ENCODE peak calls at places on chromosomes 12 and 14, in four cellular contexts. W, E, R and G are unnamed samples. For H3K4me1, the result is how much of the 10 kb centered on the place peaks cover.

GRCh38 chr12:89825591-89826449 is 117.2 kb upstream of the ATP2B1 start:
- DNase-seq in R (no peak), E (no peak), W (no peak), G (no peak)

GRCh38 chr14:64800000-64800399 is 79.7 kb downstream of the SPTB start:
- DNase-seq in E (no peak), W (peak), R (no peak), G (no peak)

GRCh38 chr12:89239534-89239933 is 112.8 kb downstream of the DUSP6 start:
- DNase-seq in W (no peak), E (no peak), R (no peak), G (no peak)

GRCh38 chr14:68563256-68564131 is 229.4 kb downstream of the ZFP36L1 start:
- DNase-seq in W (no peak), E (no peak), R (peak), G (no peak)

GRCh38 chr12:30719060-30719459 is 23.4 kb upstream of the IPO8 start:
- DNase-seq in R (no peak), W (no peak), E (no peak), G (no peak)

GRCh38 chr14:105469456-105470162 is 5.0 kb upstream of the CRIP2 start:
- DNase-seq in E (no peak), R (no peak), W (peak), G (no peak)

GRCh38 chr14:33035795-33036194 is 97.1 kb downstream of the NPAS3 start:
- DNase-seq in W (no peak), R (no peak), E (no peak), G (no peak)

GRCh38 chr14:79278798-79279644 is 932.3 kb downstream of the DIO2 start:
- DNase-seq in E (peak), W (peak), R (peak), G (no peak)

GRCh38 chr14:55580401-55581010 is 499 bp downstream of the KTN1 start:
- DNase-seq in E (peak), W (peak), R (peak), G (no peak)

GRCh38 chr14:31405599-31406251 is 14.6 kb downstream of the HEATR5A start:
- DNase-seq in R (no peak), E (no peak), W (no peak), G (no peak)

GRCh38 chr12:53051058-53051880 is 1.4 kb downstream of the TNS2 start:
- DNase-seq in R (peak), E (no peak), W (peak), G (no peak)
- H3K4me1 ChIP-seq in R (under half), E (under half), W (half or more), G (half or more)

GRCh38 chr14:35865611-35866010 is 39.5 kb downstream of the BRMS1L start:
- DNase-seq in E (no peak), W (no peak), R (no peak), G (no peak)

GRCh38 chr14:35861204-35861868 is 35.2 kb downstream of the BRMS1L start:
- DNase-seq in W (no peak), E (no peak), R (no peak), G (no peak)

GRCh38 chr14:35866595-35867279 is 40.6 kb downstream of the BRMS1L start:
- DNase-seq in W (no peak), E (no peak), R (no peak), G (no peak)

DNA sequence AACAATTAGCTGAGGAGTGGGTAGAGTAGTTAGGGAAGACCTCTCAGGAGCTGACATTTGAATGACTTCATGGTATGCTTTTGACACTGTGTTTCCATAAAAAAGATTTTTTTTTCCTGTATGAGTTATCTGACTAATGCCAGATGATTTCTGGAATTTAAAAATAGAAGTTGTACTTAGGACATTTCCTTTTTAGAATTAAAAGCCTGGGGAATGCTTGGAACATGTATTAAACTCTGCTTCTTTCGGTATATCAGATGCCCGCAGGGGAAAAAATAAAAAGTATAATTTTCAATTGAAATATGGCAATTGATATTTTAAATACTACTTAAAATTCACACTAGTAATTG is 41.1 kb downstream of the BRMS1L start:
- DNase-seq in W (no peak), R (no peak), E (no peak), G (no peak)
- H3K4me1 ChIP-seq in W (under half), R (under half), E (under half), G (under half)

DNA sequence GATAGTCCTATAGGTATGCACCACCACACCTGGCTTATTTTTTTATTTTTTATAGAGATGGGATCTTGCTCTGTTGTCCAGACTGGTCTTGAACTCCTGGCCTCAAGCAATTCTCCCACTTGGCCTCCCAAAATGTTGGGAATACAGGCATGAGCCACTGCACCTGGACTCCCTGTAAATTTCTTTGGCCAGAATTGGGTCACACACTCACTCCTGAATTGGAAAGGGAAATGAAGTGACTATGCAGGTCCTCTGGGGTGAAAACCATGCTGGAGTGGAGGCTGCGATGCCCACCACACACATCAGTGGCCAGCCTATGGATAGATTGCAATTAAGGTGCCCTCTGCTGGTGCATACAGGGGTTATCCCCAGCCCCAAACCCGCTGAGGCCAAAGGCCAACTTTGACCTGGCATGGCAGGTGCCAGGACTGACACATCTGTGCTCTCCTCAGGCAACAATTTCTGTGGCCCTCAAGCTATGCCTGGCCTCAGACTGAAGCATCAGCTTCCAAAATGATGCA is 125.6 kb downstream of the SLC38A6 start:
- DNase-seq in E (no peak), R (no peak), W (no peak), G (no peak)
- H3K4me1 ChIP-seq in E (under half), R (under half), W (under half), G (under half)

DNA sequence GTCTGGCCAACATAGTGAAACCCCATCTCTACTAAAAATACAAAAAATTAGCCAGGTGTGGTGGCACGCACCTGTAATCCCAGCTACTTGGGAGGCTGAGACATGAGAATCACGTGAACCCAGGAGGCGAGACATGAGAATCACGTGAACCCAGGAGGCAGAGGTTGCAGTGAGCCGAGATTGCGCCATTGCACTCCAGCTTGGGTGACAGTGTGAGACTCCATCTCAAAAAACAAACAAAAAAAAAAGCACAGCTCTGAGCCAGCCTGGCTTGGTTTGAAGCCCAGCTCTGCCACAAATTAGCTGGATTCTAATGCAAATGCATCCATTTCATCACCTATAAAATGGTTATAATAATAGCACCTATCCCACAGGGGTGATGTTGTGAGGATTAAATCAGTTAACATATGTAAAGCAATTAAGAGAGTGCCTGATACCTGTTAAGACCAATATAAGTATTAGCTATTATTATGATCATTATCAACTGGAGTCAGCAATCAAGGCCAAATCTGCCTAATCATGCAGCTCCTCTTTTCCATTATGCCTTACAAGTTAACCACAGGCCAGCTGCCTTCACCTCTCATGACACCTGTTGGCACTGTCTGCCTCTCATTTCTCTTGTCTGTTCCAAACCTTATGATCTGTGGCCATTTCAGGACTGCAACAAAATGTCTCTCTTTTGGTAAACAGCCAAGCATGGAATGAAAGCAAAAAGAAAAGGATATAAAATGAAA is 2.1 kb downstream of the GNPTAB start:
- DNase-seq in W (no peak), E (no peak), R (no peak), G (no peak)
- H3K4me1 ChIP-seq in W (under half), E (under half), R (under half), G (under half)

GRCh38 chr12:25058012-25058411 is 109.1 kb upstream of the BCAT1 start:
- DNase-seq in W (no peak), R (no peak), E (no peak), G (no peak)
- H3K4me1 ChIP-seq in W (under half), R (under half), E (under half), G (under half)

GRCh38 chr12:67354322-67354721 is 85.2 kb downstream of the CAND1 start:
- DNase-seq in E (no peak), R (no peak), W (no peak), G (no peak)

GRCh38 chr12:67355428-67356385 is 86.5 kb downstream of the CAND1 start:
- DNase-seq in W (no peak), R (no peak), E (peak), G (peak)

GRCh38 chr12:67356400-67356799 is 87.2 kb downstream of the CAND1 start:
- DNase-seq in E (no peak), R (no peak), W (no peak), G (no peak)

GRCh38 chr12:67352682-67353081 is 83.5 kb downstream of the CAND1 start:
- DNase-seq in R (no peak), W (no peak), E (no peak), G (no peak)

GRCh38 chr12:67354966-67355365 is 85.8 kb downstream of the CAND1 start:
- DNase-seq in R (no peak), W (no peak), E (no peak), G (no peak)
- H3K4me1 ChIP-seq in R (under half), W (under half), E (under half), G (under half)

GRCh38 chr14:75301666-75302325 is 23.2 kb downstream of the FOS start:
- DNase-seq in W (no peak), R (no peak), E (no peak), G (no peak)

GRCh38 chr14:75299576-75299975 is 20.9 kb downstream of the FOS start:
- DNase-seq in E (no peak), R (no peak), W (no peak), G (no peak)

GRCh38 chr14:75298187-75298985 is 19.8 kb downstream of the FOS start:
- DNase-seq in W (no peak), R (no peak), E (no peak), G (no peak)

GRCh38 chr14:75297417-75298040 is 18.9 kb downstream of the FOS start:
- DNase-seq in W (no peak), E (no peak), R (no peak), G (no peak)

DNA sequence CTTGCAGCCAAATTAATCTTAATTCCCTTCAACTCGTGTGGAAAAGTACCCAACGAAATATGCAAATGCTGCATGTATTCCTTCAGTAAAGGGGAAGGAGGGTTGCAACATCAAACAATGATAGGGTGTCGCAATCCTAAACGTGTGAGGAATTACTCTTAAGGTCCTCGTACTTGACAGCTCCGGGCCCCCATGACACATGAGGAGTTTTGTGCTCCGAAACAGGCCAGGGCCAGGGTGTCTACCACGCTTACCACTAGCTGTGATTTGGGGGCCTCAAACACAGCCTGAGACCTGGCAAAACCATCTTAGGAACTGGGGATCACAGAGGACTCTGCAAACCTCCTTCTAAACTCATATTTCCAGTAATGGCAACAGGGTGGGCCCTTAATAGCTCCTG is 20.4 kb downstream of the FOS start:
- DNase-seq in W (no peak), E (no peak), R (no peak), G (no peak)
- H3K4me1 ChIP-seq in W (under half), E (under half), R (under half), G (under half)

GRCh38 chr12:82176761-82177490 is 181.3 kb downstream of the CCDC59 start:
- DNase-seq in E (no peak), R (no peak), W (no peak), G (no peak)

GRCh38 chr12:82174936-82175335 is 183.3 kb downstream of the CCDC59 start:
- DNase-seq in R (no peak), E (no peak), W (no peak), G (no peak)

GRCh38 chr12:82174383-82174782 is 183.8 kb downstream of the CCDC59 start:
- DNase-seq in R (no peak), E (no peak), W (no peak), G (no peak)

DNA sequence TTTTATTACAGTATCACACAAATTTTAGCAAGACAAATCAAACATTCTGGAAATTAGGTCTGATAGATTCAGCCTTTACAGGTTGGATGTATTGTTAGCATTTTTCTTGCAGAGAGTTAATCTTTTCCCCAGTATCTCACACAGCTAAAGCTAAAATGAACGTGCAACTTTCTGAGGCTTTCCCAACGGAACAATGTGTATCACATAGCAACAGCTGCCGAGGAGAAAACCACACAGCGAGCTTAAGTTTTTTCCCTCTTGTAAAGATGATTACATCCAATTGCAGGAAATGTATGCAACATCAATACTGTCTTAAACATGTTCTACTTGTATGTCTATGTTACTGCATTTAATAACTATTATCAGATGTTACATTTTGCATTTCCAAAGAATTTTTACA is 182.2 kb downstream of the CCDC59 start:
- DNase-seq in E (no peak), R (no peak), W (no peak), G (no peak)
- H3K4me1 ChIP-seq in E (under half), R (under half), W (under half), G (under half)